ENCODE peak calls at places on chromosomes 3 and 15, in eight cellular contexts. N, U, B, A, O, D, L and F are unnamed samples.
A peak's percentile ranks its signal among the peaks of the same experiment; 100 is the strongest.

GRCh38 chr15:35129361-35129760 is 44.3 kb upstream of the NANOGP8 start:
- DNase-seq in B (no peak), N (no peak), U (no peak), A (no peak), D (no peak), O (no peak), L (no peak), F (no peak)

GRCh38 chr3:10933958-10934481 is 58.5 kb upstream of the SLC6A1 start:
- DNase-seq in U (no peak), B (no peak), D (peak; percentile 58), O (no peak), L (no peak), A (peak; percentile 72), N (no peak), F (no peak)

GRCh38 chr3:138180375-138181029 is 5.8 kb upstream of the DBR1 start:
- DNase-seq in N (no peak), L (no peak), O (peak; percentile 56), A (no peak), D (no peak), B (no peak), U (peak; percentile 50), F (no peak)

GRCh38 chr3:111541391-111541790 is 606 bp upstream of the CD96 start:
- DNase-seq in L (no peak), O (no peak), N (no peak), B (no peak), U (no peak), D (no peak), A (no peak), F (no peak)

GRCh38 chr3:37271636-37272035 is 97.3 kb upstream of the LRRFIP2 start:
- DNase-seq in U (no peak), L (no peak), A (no peak), B (no peak), O (no peak), N (no peak), D (no peak), F (no peak)

GRCh38 chr3:116067275-116067674 is 378.0 kb downstream of the LSAMP start:
- DNase-seq in D (no peak), A (no peak), U (no peak), B (no peak), O (no peak), N (no peak), L (no peak), F (no peak)

GRCh38 chr3:187382609-187383151 is 14.5 kb downstream of the RTP4 start:
- DNase-seq in A (no peak), U (peak; percentile 41), L (no peak), N (no peak), B (no peak), D (no peak), O (no peak), F (no peak)

GRCh38 chr3:79410136-79410535 is 357.7 kb downstream of the ROBO1 start:
- DNase-seq in L (no peak), U (no peak), A (no peak), N (no peak), D (no peak), B (no peak), O (no peak), F (no peak)

GRCh38 chr3:14810070-14810732 is 8.6 kb upstream of the FGD5 start:
- DNase-seq in D (no peak), A (peak; percentile 79), N (no peak), L (no peak), O (no peak), B (no peak), U (peak; percentile 81), F (no peak)

GRCh38 chr3:16509721-16510619 is 3.5 kb downstream of the RFTN1 start:
- DNase-seq in B (no peak), A (no peak), D (no peak), L (no peak), U (no peak), N (no peak), O (no peak), F (no peak)

GRCh38 chr3:16510620-16511319 is 2.7 kb downstream of the RFTN1 start:
- DNase-seq in N (no peak), L (no peak), U (no peak), A (no peak), O (no peak), D (no peak), B (no peak), F (no peak)

GRCh38 chr3:16513141-16514020 is at the start of gene RFTN1:
- DNase-seq in O (peak; percentile 7), A (peak; percentile 92), U (peak; percentile 50), D (no peak), L (peak; percentile 31), B (no peak), N (no peak), F (peak; percentile 47)

GRCh38 chr3:16512435-16513140 is 911 bp downstream of the RFTN1 start:
- DNase-seq in U (peak; percentile 35), D (peak; percentile 69), A (peak; percentile 91), B (no peak), L (peak; percentile 26), O (no peak), N (no peak), F (peak; percentile 43)

DNA sequence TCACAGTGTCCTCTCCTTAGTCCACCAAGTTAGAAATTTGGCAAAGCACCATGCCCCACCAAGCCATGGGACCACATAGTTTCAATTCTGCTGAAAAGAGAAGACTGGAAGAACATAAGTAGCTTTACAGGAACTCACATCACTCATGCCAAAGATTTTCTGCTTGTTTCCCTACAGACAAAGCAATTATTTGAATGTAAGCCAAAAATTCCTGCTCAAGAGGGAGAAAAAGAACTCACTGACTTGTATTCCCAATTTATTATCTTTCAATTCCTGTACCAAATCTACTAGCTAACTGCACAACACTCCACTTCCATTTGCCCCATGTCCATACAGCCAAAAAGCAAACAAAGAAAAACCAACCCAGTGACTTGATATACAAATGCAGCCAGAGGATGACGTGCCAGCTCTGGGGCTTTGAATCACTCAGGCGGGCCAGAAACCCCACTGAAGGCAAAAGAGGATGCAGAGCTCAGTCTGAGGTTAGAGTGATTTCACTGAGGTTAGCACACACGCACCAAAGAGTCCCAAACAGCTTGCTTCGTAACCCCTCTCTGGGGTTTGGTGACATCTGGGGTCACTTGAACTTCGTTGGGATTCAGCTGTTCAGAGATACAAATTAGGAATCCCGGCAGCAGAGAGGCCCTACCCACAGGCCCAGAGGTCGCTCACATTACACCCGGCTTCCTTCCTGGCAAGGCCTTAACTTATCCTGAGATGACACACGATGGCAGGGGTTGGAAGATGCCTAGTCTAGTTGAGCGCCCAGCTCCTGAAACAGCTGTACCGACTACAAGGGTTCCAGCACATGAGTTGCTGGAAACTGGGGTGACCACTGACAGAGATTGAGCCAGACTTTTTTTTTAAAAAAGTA is 1.7 kb downstream of the RFTN1 start:
- DNase-seq in N (no peak), A (peak; percentile 87), B (no peak), D (peak; percentile 73), L (peak; percentile 56), O (no peak), U (peak; percentile 83), F (peak; percentile 43)
- TF ChIP-seq POLR2AphosphoS5 in N (no peak), A (peak; percentile 83), B (no peak), D (peak; percentile 6), L (peak; percentile 56), O (no peak), U (peak; percentile 33), F (peak; percentile 97)

DNA sequence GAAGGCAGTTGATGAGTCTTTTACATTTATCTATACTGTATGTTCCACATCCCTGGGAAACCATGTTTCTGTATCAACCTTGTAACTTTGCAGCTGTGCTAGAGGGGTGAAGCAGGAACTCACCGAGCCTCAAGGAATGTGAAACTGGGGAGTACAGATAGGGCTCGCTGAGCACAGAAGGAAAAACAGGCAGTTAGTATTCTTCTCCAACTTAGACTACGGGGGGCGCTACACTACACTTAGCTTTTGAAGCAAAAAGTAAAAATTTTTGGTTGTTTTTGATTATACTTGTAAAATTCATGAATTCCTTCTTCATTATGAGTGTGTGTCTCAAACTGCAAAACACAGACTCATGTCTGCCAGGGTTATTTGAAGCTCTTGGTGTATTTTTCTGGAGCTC is 132.7 kb upstream of the RGMA start:
- DNase-seq in U (no peak), O (no peak), N (no peak), D (no peak), B (no peak), L (no peak), A (no peak), F (no peak)
- TF ChIP-seq POLR2AphosphoS5 in U (no peak), O (no peak), N (no peak), D (no peak), B (no peak), L (no peak), A (no peak), F (no peak)

GRCh38 chr3:61299981-61300380 is 48.7 kb upstream of the FHIT start:
- DNase-seq in N (no peak), D (no peak), U (no peak), L (no peak), O (no peak), A (no peak), B (no peak), F (no peak)

DNA sequence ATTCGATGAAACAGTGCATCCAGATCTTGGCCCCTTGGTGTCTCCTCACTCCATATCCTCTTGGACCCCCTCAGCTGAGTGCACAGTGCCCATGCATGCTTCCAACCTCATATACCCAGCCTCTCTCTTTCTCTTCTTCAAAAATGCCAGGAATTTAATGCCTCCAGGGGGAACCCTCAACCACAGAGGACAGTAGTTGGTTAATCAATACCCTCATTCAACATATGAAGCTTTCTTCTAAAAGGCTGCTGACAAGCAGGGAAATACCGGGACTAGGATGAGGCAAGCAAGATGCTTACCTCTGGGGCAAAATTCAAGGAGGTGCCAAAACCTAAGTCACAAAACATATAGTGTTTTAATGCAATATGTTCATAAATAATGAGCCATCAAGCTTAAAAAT is 48.1 kb upstream of the FHIT start:
- DNase-seq in N (no peak), B (no peak), O (no peak), L (no peak), U (no peak), D (no peak), A (no peak), F (no peak)
- TF ChIP-seq POLR2AphosphoS5 in N (no peak), B (no peak), O (no peak), L (no peak), U (no peak), D (no peak), A (no peak), F (no peak)

GRCh38 chr15:41104234-41104633 is 11.8 kb downstream of the INO80 start:
- DNase-seq in N (no peak), U (peak; percentile 70), A (no peak), B (no peak), O (no peak), L (no peak), D (no peak), F (no peak)
- TF ChIP-seq POLR2AphosphoS5 in N (no peak), U (no peak), A (no peak), B (no peak), O (no peak), L (no peak), D (no peak), F (no peak)